ENCODE peak calls at places on chromosomes 6 and 20, in five cellular contexts. One of them, this sample, is unnamed.

GRCh38 chr20:4451487-4451886 is 270.2 kb upstream of the PRND start:
- DNase-seq in SK-N-SH: no peak
- DNase-seq in HepG2: no peak
- DNase-seq in H1: no peak
- DNase-seq in K562: no peak
- DNase-seq in this sample: no peak

GRCh38 chr6:129280719-129281118 is 397.8 kb downstream of the LAMA2 start:
- DNase-seq in K562: no peak
- DNase-seq in HepG2: no peak
- DNase-seq in H1: no peak
- DNase-seq in SK-N-SH: no peak
- DNase-seq in this sample: no peak

GRCh38 chr6:111925296-111925695 is 52.0 kb upstream of the FYN start:
- DNase-seq in H1: no peak
- DNase-seq in SK-N-SH: no peak
- DNase-seq in HepG2: no peak
- DNase-seq in K562: no peak
- DNase-seq in this sample: no peak

GRCh38 chr6:12386816-12387215 is 96.7 kb downstream of the EDN1 start:
- DNase-seq in H1: no peak
- DNase-seq in HepG2: no peak
- DNase-seq in K562: no peak
- DNase-seq in SK-N-SH: no peak
- DNase-seq in this sample: no peak

GRCh38 chr6:119179062-119179461 is 100.6 kb upstream of the FAM184A start:
- DNase-seq in SK-N-SH: no peak
- DNase-seq in H1: no peak
- DNase-seq in K562: no peak
- DNase-seq in HepG2: no peak
- DNase-seq in this sample: no peak

GRCh38 chr6:9100869-9101575 is 665.7 kb upstream of the SLC35B3 start:
- DNase-seq in K562: no peak
- DNase-seq in HepG2: no peak
- DNase-seq in H1: no peak
- DNase-seq in SK-N-SH: no peak
- DNase-seq in this sample: no peak

GRCh38 chr6:168215121-168215808 is 104.3 kb downstream of the DACT2 start:
- DNase-seq in HepG2: no peak
- DNase-seq in H1: no peak
- DNase-seq in K562: no peak
- DNase-seq in SK-N-SH: no peak
- DNase-seq in this sample: no peak

GRCh38 chr6:139912735-139913400 is 538.4 kb upstream of the CITED2 start:
- DNase-seq in HepG2: no peak
- DNase-seq in K562: no peak
- DNase-seq in SK-N-SH: no peak
- DNase-seq in H1: no peak
- DNase-seq in this sample: no peak

GRCh38 chr6:151402228-151402627 is 10.9 kb upstream of the ZBTB2 start:
- DNase-seq in HepG2: no peak
- DNase-seq in SK-N-SH: no peak
- DNase-seq in H1: no peak
- DNase-seq in K562: no peak
- DNase-seq in this sample: no peak

GRCh38 chr6:56915832-56916231 is 39.1 kb upstream of the BEND6 start:
- DNase-seq in SK-N-SH: no peak
- DNase-seq in K562: no peak
- DNase-seq in HepG2: no peak
- DNase-seq in H1: no peak
- DNase-seq in this sample: no peak

GRCh38 chr6:56913276-56914138 is 41.4 kb upstream of the BEND6 start:
- DNase-seq in H1: no peak
- DNase-seq in HepG2: no peak
- DNase-seq in K562: no peak
- DNase-seq in SK-N-SH: no peak
- DNase-seq in this sample: no peak

GRCh38 chr6:56914791-56915658 is 39.9 kb upstream of the BEND6 start:
- DNase-seq in HepG2: no peak
- DNase-seq in SK-N-SH: peak; percentile 61
- DNase-seq in H1: no peak
- DNase-seq in K562: no peak
- DNase-seq in this sample: no peak

GRCh38 chr6:56911847-56912246 is 43.1 kb upstream of the BEND6 start:
- DNase-seq in SK-N-SH: no peak
- DNase-seq in K562: no peak
- DNase-seq in H1: no peak
- DNase-seq in HepG2: no peak
- DNase-seq in this sample: peak; percentile 50

DNA sequence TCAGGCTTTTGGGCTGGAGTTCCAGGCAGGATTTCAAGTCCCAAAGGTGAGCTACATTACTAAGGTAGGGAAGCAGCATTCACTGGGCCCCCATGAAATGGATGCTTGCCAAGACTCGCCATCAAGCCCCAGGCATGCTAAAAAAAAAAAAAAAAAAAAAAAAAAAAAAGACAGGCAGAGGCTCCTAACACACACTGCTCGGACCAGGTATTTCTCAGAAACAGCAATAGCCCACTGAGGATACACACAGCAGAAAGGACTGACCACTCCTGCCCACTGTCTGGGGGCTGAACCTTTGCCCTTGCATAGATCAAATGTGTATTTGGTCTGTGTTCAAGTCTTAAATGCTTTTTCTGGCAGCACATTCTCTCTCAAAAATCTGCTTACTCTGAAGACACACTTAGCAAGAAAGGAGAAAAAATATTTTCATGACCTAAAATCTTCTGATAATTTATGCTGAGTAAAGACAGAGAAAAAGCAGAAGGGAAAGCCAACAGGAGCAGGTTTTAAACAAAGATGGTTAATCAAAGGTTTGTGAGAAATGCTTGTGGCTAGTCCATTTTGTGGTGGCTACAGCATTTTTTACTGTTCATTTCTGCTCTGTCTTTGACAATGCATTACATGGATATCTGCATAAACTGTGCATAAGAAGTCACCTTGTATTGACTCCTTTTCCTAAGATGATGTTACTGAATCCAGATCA is 37.9 kb upstream of the BEND6 start:
- DNase-seq in HepG2: no peak
- DNase-seq in H1: no peak
- DNase-seq in SK-N-SH: peak; percentile 21
- DNase-seq in K562: no peak
- DNase-seq in this sample: no peak
- H2AFZ ChIP-seq in HepG2: no peak overlapping the region
- H2AFZ ChIP-seq in H1: no peak overlapping the region
- H2AFZ ChIP-seq in SK-N-SH: no peak overlapping the region
- H2AFZ ChIP-seq in K562: no peak overlapping the region
- H2AFZ ChIP-seq in this sample: no peak overlapping the region

GRCh38 chr6:4282926-4283325 is 147.6 kb upstream of the ECI2 start:
- DNase-seq in K562: no peak
- DNase-seq in HepG2: no peak
- DNase-seq in SK-N-SH: no peak
- DNase-seq in H1: no peak
- DNase-seq in this sample: no peak

GRCh38 chr6:4280031-4280430 is 144.7 kb upstream of the ECI2 start:
- DNase-seq in SK-N-SH: no peak
- DNase-seq in HepG2: no peak
- DNase-seq in H1: no peak
- DNase-seq in K562: no peak
- DNase-seq in this sample: no peak

GRCh38 chr6:4280721-4281120 is 145.3 kb upstream of the ECI2 start:
- DNase-seq in SK-N-SH: no peak
- DNase-seq in K562: no peak
- DNase-seq in HepG2: no peak
- DNase-seq in H1: no peak
- DNase-seq in this sample: no peak

DNA sequence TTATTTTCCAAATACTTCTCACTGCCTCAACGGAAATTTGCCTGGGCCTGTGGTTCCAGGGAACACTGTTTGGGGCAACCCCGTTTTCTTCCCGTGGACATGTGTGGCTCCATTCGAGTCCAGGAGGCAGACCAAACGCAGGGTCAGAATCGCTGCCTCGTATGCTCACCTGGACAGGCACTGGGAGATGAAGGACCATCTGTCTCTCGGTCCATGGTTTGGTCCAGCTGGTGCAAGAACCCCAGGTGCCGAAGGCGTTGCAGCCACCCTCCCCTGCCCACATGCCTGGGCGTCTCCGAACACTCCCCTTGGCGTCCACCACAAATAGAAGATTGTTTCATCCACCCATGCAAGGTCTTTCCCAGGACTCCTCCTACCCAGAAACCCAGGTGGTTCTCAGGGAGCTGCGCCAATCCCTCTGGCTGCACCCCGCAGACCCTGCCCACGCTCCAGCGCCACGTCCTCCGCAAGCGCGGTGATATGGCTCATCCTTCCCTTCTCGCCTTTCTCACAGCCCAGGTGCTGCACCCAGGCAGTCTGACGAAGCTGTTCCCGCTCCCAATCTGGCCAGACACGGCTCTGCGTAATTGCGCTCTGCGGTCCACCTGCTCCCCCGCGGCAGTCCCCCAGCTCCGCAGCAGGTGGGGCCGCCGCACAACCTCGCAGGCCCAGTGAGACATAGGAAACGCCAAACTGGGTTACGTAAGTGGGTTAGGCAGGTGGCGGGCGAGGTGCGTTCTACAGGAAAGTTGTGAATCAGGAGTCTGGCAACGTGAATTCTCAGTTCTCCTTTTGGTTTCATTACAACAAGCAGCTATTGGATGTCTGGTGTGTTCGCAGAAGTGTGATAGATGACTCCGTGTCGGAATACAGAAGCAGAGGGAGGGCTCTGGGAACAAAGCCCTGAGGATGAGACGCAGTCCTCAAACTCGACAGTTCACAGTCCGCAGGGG is 146.2 kb upstream of the ECI2 start:
- DNase-seq in HepG2: no peak
- DNase-seq in K562: no peak
- DNase-seq in H1: peak; percentile 44
- DNase-seq in SK-N-SH: no peak
- DNase-seq in this sample: no peak
- TF ChIP-seq JUND in HepG2: no peak
- TF ChIP-seq JUND in K562: no peak
- TF ChIP-seq JUND in H1: no peak
- TF ChIP-seq JUND in SK-N-SH: no peak
- TF ChIP-seq JUND in this sample: no peak

DNA sequence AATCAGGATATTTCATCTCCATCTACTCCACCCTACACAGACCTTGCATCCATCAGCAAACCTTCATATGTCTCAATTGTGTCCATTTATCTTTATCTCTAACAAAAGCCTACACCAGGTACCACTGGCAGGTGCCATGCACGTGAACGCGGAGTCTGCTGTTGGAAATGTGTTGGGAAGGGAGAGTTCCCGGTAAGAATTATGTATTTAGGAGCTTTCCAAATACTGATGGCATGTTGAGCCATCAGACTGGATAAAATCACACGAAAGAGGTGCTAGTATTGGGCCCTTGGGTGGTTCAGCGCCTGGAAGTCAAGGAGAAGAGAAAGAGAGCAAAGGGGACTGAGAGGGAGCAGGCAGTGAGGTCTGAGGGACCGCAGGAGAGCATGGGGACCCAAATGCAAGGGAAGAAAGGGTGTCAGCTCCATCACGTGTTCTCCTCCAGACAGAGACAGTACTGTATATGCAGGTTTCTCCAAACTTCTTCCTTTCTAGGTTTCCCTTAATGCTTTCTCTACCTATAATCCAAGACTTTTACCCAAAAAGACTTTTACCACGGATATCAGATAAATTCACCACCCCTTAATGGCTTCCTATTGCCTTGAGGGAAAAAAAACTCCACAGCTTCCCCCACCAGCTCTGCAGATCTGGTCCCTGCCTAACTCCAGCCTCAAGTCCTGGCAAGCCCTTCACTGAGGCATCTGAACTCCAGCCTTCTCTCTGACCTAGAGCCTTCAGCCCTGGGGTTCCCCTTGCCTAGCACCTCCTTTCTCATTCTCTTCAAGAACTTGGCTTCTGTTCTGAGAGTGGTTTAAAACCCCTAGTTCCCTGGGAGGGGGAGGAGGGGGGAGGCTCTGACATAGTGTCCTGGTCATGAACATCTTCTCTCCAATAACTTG is 4.8 kb upstream of the ZNF217 start:
- DNase-seq in K562: no peak
- DNase-seq in HepG2: no peak
- DNase-seq in H1: no peak
- DNase-seq in SK-N-SH: no peak
- DNase-seq in this sample: no peak
- H2AFZ ChIP-seq in K562: peak overlapping the region; percentile 30
- H2AFZ ChIP-seq in HepG2: no peak overlapping the region
- H2AFZ ChIP-seq in H1: no peak overlapping the region
- H2AFZ ChIP-seq in SK-N-SH: no peak overlapping the region
- H2AFZ ChIP-seq in this sample: no peak overlapping the region

GRCh38 chr20:49420292-49420691 is 62.2 kb downstream of the KCNB1 start:
- DNase-seq in K562: no peak
- DNase-seq in HepG2: no peak
- DNase-seq in H1: no peak
- DNase-seq in SK-N-SH: no peak
- DNase-seq in this sample: no peak
- TF ChIP-seq JUND in K562: no peak
- TF ChIP-seq JUND in HepG2: no peak
- TF ChIP-seq JUND in H1: no peak
- TF ChIP-seq JUND in SK-N-SH: no peak
- TF ChIP-seq JUND in this sample: no peak

GRCh38 chr20:12682613-12683012 is 326.2 kb upstream of the SPTLC3 start:
- DNase-seq in SK-N-SH: no peak
- DNase-seq in K562: no peak
- DNase-seq in H1: no peak
- DNase-seq in HepG2: no peak
- DNase-seq in this sample: no peak
- H2AFZ ChIP-seq in SK-N-SH: no peak overlapping the region
- H2AFZ ChIP-seq in K562: no peak overlapping the region
- H2AFZ ChIP-seq in H1: peak overlapping the region; percentile 55
- H2AFZ ChIP-seq in HepG2: no peak overlapping the region
- H2AFZ ChIP-seq in this sample: no peak overlapping the region

GRCh38 chr20:37188787-37189186 is 9.4 kb upstream of the MROH8 start:
- DNase-seq in K562: no peak
- DNase-seq in SK-N-SH: no peak
- DNase-seq in HepG2: no peak
- DNase-seq in H1: no peak
- DNase-seq in this sample: no peak

GRCh38 chr20:37190354-37190753 is 11.0 kb upstream of the MROH8 start:
- DNase-seq in HepG2: no peak
- DNase-seq in H1: no peak
- DNase-seq in SK-N-SH: no peak
- DNase-seq in K562: no peak
- DNase-seq in this sample: no peak

GRCh38 chr20:37193226-37193625 is 13.9 kb upstream of the MROH8 start:
- DNase-seq in SK-N-SH: no peak
- DNase-seq in H1: no peak
- DNase-seq in K562: no peak
- DNase-seq in HepG2: no peak
- DNase-seq in this sample: no peak

GRCh38 chr20:37192137-37192854 is 12.9 kb upstream of the MROH8 start:
- DNase-seq in HepG2: peak; percentile 80
- DNase-seq in H1: peak; percentile 23
- DNase-seq in SK-N-SH: peak; percentile 78
- DNase-seq in K562: peak; percentile 73
- DNase-seq in this sample: peak; percentile 43

DNA sequence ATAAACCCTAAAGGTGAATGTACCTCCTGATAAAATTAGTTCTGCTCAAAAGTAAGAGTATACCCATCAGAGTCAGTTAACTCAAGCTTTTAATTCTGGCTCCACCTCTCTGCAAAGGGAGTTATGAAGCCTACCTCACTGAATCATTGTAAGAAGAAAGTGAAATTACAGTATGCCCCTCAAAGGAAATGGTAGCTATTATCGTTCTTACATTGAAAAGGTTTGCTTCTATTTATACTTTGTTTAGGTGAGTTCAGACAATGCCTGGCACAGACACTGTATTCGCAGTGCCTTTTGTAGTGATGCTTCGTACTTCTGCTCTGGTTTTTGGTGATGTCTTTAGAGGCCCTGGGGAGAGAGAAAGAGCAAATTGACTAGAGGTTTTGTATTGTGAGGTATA is 10.3 kb upstream of the MROH8 start:
- DNase-seq in SK-N-SH: no peak
- DNase-seq in H1: no peak
- DNase-seq in K562: no peak
- DNase-seq in HepG2: no peak
- DNase-seq in this sample: no peak
- TF ChIP-seq JUND in SK-N-SH: no peak
- TF ChIP-seq JUND in H1: no peak
- TF ChIP-seq JUND in K562: no peak
- TF ChIP-seq JUND in HepG2: no peak
- TF ChIP-seq JUND in this sample: no peak

This sample was measured in HCT116.